ENCODE peak calls at places on chromosomes 13 and 19, in four cellular contexts. One of them, this sample, is unnamed.

GRCh38 chr19:38417544-38418506 is 8.2 kb downstream of the RASGRP4 start:
- DNase-seq in ovary: peak
- DNase-seq in transverse colon: peak
- DNase-seq in A673: peak
- DNase-seq in this sample: peak

GRCh38 chr13:19059016-19059780 is 122.4 kb downstream of the TUBA3C start:
- DNase-seq in ovary: no peak
- DNase-seq in transverse colon: no peak
- DNase-seq in A673: no peak
- DNase-seq in this sample: no peak

GRCh38 chr13:93262729-93263128 is 36.1 kb downstream of the GPC6 start:
- DNase-seq in ovary: no peak
- DNase-seq in transverse colon: no peak
- DNase-seq in A673: peak
- DNase-seq in this sample: peak

GRCh38 chr13:42272115-42272756 is at the start of gene AKAP11:
- DNase-seq in ovary: no peak
- DNase-seq in transverse colon: peak
- DNase-seq in A673: peak
- DNase-seq in this sample: peak

GRCh38 chr13:89571676-89572075 is 1775.8 kb upstream of the MIR17HG start:
- DNase-seq in ovary: no peak
- DNase-seq in transverse colon: no peak
- DNase-seq in A673: no peak
- DNase-seq in this sample: no peak

GRCh38 chr13:36207672-36208071 is 6.7 kb downstream of the SOHLH2 start:
- DNase-seq in ovary: no peak
- DNase-seq in transverse colon: no peak
- DNase-seq in A673: no peak
- DNase-seq in this sample: no peak

GRCh38 chr19:51552996-51553725 is 17.9 kb upstream of the ZNF175 start:
- DNase-seq in ovary: peak
- DNase-seq in transverse colon: peak
- DNase-seq in A673: peak
- DNase-seq in this sample: peak

GRCh38 chr19:10290439-10290875 is 705 bp downstream of the ICAM5 start:
- DNase-seq in ovary: no peak
- DNase-seq in transverse colon: peak
- DNase-seq in A673: peak
- DNase-seq in this sample: peak

GRCh38 chr19:5498817-5499535 is 43.8 kb downstream of the ZNRF4 start:
- DNase-seq in ovary: no peak
- DNase-seq in transverse colon: no peak
- DNase-seq in A673: peak
- DNase-seq in this sample: no peak

GRCh38 chr19:45250832-45251451 is at the start of gene MARK4:
- DNase-seq in ovary: peak
- DNase-seq in transverse colon: peak
- DNase-seq in A673: peak
- DNase-seq in this sample: peak

DNA sequence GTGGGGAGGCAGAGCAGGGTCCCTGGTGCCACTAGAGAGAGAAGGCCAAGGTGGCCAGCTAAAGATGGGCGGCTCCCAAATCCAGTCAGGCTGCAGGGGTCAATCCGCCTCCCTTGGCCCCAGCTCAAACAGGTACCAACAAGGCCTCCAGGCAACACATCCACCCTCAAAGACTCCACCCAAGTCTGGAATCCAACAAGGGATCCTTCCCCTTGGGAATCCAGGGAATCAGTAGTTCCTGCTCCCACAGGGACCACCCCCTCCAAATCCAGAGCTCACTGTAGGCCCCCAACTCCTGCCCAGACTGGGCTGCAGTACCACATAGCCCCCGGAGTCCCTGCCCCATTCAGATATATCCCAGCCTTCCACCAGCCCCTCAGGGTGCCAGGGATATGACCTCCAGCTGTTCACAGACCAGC is 3.3 kb downstream of the ERF start:
- DNase-seq in ovary: peak
- DNase-seq in transverse colon: no peak
- DNase-seq in A673: peak
- DNase-seq in this sample: no peak
- H3K4me3 ChIP-seq in ovary: no peak
- H3K4me3 ChIP-seq in transverse colon: no peak
- H3K4me3 ChIP-seq in A673: peak
- H3K4me3 ChIP-seq in this sample: peak

DNA sequence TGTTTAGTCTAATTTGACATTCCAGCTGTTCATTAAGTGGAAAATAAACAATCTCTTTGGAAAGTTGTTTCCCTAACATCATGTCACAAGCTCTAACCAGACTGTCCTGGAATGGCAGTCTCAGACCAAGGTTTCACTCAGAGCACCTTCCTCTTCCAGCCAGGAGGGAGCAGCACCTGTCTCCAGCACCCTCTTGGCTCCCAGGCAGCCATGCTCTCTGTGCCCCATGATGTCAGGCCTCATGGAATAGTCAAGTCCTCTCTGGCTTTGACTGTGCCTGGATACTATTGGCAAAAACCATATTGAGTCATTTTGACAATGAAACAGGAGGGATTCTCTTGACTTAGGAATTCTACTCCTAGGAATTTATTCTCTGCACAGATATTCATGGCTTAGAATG is 171.4 kb downstream of the OXGR1 start:
- DNase-seq in ovary: no peak
- DNase-seq in transverse colon: peak
- DNase-seq in A673: peak
- DNase-seq in this sample: peak
- TF ChIP-seq CTCF in ovary: no peak
- TF ChIP-seq CTCF in transverse colon: peak
- TF ChIP-seq CTCF in A673: peak
- TF ChIP-seq CTCF in this sample: peak

DNA sequence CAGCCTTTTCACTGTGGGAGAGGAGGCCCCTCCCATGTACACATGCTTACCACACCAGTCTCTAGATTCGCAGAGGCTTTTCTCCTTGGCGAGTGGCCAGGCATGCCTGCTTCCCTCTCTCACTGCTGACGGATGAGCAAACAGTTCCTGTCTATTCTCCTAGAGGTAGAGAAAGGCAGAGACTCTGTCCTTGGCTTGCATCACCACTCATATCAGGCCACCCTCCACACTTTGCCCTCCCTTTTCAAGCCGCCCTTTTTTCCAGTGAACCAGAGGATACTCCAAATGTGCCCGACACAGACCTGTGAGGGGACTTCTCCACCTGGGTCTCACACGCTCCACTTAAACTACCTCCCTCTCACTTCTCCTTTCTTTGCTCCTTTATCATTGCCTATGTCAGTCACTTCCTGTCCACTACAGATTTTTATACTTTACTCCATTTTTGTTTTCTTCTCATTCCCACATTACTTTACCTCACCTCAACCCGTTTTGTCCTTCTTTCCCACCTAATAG is 284.6 kb downstream of the DNAJC15 start:
- DNase-seq in ovary: peak
- DNase-seq in transverse colon: peak
- DNase-seq in A673: peak
- DNase-seq in this sample: peak
- H3K4me3 ChIP-seq in ovary: no peak
- H3K4me3 ChIP-seq in transverse colon: no peak
- H3K4me3 ChIP-seq in A673: no peak
- H3K4me3 ChIP-seq in this sample: no peak

GRCh38 chr13:45823583-45823982 is 28.0 kb downstream of the SIAH3 start:
- DNase-seq in ovary: no peak
- DNase-seq in transverse colon: no peak
- DNase-seq in A673: no peak
- DNase-seq in this sample: no peak
- TF ChIP-seq CTCF in ovary: no peak
- TF ChIP-seq CTCF in transverse colon: no peak
- TF ChIP-seq CTCF in A673: no peak
- TF ChIP-seq CTCF in this sample: no peak

DNA sequence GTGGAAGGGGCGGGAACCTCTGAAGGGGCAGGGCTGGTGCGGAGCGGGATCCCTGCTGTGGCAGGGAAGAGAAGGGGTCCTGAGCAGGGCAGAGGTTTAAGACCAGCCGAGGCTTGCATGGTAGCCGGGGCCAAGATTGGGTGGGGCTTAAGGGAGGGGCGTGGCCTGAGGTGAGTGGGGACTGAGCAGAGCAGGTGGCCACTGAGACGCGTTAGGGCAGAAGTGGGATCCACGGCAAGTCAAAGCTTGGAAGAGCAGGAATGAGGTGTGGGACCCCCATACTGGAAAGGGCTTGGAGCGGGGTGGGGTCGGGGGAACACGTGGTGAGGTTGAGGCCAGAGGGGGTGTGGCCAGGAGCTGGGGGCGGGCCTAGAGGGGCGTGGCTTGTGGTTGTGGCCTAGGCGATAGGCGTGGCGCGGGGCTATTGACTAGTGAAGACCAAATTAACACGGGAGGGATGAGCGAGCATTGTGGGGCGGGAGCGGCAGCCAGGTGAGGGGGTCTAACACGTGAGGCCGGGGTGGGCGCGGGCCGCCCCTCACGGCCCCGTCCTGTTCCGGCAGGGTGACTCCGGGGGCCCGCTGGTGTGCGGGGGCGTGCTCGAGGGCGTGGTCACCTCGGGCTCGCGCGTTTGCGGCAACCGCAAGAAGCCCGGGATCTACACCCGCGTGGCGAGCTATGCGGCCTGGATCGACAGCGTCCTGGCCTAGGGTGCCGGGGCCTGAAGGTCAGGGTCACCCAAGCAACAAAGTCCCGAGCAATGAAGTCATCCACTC is 3.3 kb downstream of the CFD start:
- DNase-seq in ovary: peak
- DNase-seq in transverse colon: peak
- DNase-seq in A673: peak
- DNase-seq in this sample: peak
- H3K4me3 ChIP-seq in ovary: no peak
- H3K4me3 ChIP-seq in transverse colon: no peak
- H3K4me3 ChIP-seq in A673: peak
- H3K4me3 ChIP-seq in this sample: no peak

This sample was measured in fibroblast of villous mesenchyme.